ENCODE peak calls at places on chromosomes 13 and 19, in five cellular contexts. E is endodermal cell, B is mammary epithelial cell, U is astrocyte, K is fibroblast of lung. W is an unnamed sample.
A peak's percentile ranks its signal among the peaks of the same experiment; 100 is the strongest.

GRCh38 chr13:97109841-97110492 is 112.2 kb upstream of the MBNL2 start:
- DNase-seq in E (peak; percentile 94), B (peak; percentile 85), U (peak; percentile 84), K (peak; percentile 90), W (peak; percentile 94)

GRCh38 chr19:3982701-3983541 is 2.3 kb downstream of the EEF2 start:
- DNase-seq in E (peak; percentile 61), B (peak; percentile 77), U (peak; percentile 57), K (peak; percentile 71), W (peak; percentile 58)

GRCh38 chr13:103236213-103236612 is 170.0 kb upstream of the SLC10A2 start:
- DNase-seq in E (no peak), B (peak; percentile 52), U (no peak), K (no peak), W (peak; percentile 18)

GRCh38 chr19:36207605-36208252 is 6.7 kb downstream of the ZNF565 start:
- DNase-seq in E (no peak), B (no peak), U (no peak), K (no peak), W (no peak)

GRCh38 chr13:93361703-93362102 is 135.1 kb downstream of the GPC6 start:
- DNase-seq in E (no peak), B (no peak), U (no peak), K (no peak), W (no peak)

GRCh38 chr19:3024870-3025515 is 4.1 kb downstream of the TLE2 start:
- DNase-seq in E (peak; percentile 83), B (no peak), U (no peak), K (no peak), W (no peak)

GRCh38 chr13:33169273-33169980 is 116.1 kb downstream of the STARD13 start:
- DNase-seq in E (no peak), B (peak; percentile 86), U (peak; percentile 95), K (peak; percentile 96), W (peak; percentile 46)

GRCh38 chr19:3606690-3607289 is at the start of gene TBXA2R:
- DNase-seq in E (peak; percentile 91), B (no peak), U (peak; percentile 36), K (peak; percentile 66), W (peak; percentile 80)

GRCh38 chr19:5460748-5461147 is 5.5 kb downstream of the ZNRF4 start:
- DNase-seq in E (no peak), B (no peak), U (no peak), K (no peak), W (no peak)

GRCh38 chr13:46121597-46122163 is 16.8 kb upstream of the CPB2 start:
- DNase-seq in E (no peak), B (no peak), U (no peak), K (no peak), W (no peak)

GRCh38 chr13:20401586-20401957 is 124.1 kb downstream of the CRYL1 start:
- DNase-seq in E (no peak), B (no peak), U (peak; percentile 12), K (peak; percentile 23), W (no peak)

GRCh38 chr13:23467048-23467931 is 33.8 kb upstream of the SACS start:
- DNase-seq in E (peak; percentile 57), B (no peak), U (no peak), K (no peak), W (peak; percentile 41)

GRCh38 chr13:33787051-33787591 is 30.8 kb upstream of the RFC3 start:
- DNase-seq in E (no peak), B (peak; percentile 7), U (no peak), K (no peak), W (peak; percentile 70)

GRCh38 chr13:49781791-49782190 is 10.7 kb downstream of the KPNA3 start:
- DNase-seq in E (no peak), B (no peak), U (no peak), K (no peak), W (no peak)

GRCh38 chr13:31431722-31432137 is 232.0 kb downstream of the B3GLCT start:
- DNase-seq in E (peak; percentile 85), B (peak; percentile 21), U (peak; percentile 6), K (peak; percentile 10), W (peak; percentile 77)

GRCh38 chr19:1671716-1672037 is 19.3 kb upstream of the TCF3 start:
- DNase-seq in E (no peak), B (no peak), U (no peak), K (no peak), W (no peak)

GRCh38 chr13:44436589-44437337 is 63.1 kb downstream of the SERP2 start:
- DNase-seq in E (peak; percentile 98), B (peak; percentile 89), U (peak; percentile 86), K (peak; percentile 93), W (peak; percentile 95)

GRCh38 chr19:42561512-42561911 is 33.2 kb downstream of the CEACAM8 start:
- DNase-seq in E (no peak), B (no peak), U (no peak), K (no peak), W (no peak)
- H3K9me3 ChIP-seq in E (peaks cover 9% of the 10 kb centered on the region), B (peaks cover 5% of the 10 kb centered on the region), U (no peaks in the 10 kb centered on the region), K (no peaks in the 10 kb centered on the region), W (peaks cover 9% of the 10 kb centered on the region)

DNA sequence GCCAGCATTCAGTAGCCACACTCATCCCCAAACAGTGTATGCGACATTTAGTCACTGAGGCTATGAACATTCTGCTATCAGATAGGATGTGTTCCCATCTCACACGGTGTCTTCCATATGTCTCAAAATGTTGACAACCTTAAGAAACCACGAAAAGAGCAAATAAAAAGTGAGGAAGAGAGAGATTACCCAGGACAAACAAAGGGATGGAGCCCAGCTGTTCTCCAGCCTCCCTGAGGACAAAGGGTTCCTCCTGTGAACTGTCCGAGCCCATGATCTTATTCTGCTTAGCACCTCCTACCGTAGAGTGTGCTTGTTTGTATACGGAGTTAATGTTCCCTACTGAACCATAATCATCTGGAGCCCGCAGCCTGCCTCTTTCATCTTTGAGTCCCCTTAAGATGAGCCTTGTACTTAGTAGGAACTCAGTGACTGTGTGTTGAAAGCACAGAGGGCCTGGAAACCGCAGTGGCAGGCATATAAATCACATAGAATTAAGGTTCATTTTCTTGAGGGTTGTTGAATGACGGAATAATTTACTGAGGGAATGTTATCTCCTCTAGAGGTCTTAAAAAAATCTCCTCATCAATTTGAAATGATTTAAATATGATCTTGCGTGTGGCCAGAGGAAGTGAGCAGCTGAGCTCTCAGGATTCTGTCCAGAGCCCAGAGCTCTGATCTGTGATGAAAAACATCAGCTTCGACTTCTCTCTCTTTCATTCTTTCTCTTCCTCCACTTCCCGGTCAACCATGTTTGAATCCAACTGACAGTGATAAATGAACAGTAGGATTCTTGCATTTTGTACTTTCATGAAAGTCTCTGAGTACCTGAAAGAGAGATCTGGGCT is 200.5 kb downstream of the KLF5 start:
- DNase-seq in E (peak; percentile 64), B (no peak), U (peak; percentile 65), K (peak; percentile 59), W (no peak)
- H3K9ac ChIP-seq in E (no peak overlapping the region), B (no peak overlapping the region), U (no peak overlapping the region), K (no peak overlapping the region), W (no peak overlapping the region)

GRCh38 chr19:15463865-15464371 is 426 bp downstream of the RASAL3 start:
- DNase-seq in E (peak; percentile 70), B (no peak), U (no peak), K (no peak), W (no peak)

GRCh38 chr19:15466851-15467733 is 2.7 kb upstream of the RASAL3 start:
- DNase-seq in E (no peak), B (no peak), U (peak; percentile 67), K (peak; percentile 79), W (no peak)

GRCh38 chr19:15467734-15468214 is 3.4 kb upstream of the RASAL3 start:
- DNase-seq in E (no peak), B (no peak), U (no peak), K (no peak), W (no peak)

GRCh38 chr19:15461694-15462093 is 2.6 kb downstream of the RASAL3 start:
- DNase-seq in E (no peak), B (no peak), U (no peak), K (no peak), W (no peak)

DNA sequence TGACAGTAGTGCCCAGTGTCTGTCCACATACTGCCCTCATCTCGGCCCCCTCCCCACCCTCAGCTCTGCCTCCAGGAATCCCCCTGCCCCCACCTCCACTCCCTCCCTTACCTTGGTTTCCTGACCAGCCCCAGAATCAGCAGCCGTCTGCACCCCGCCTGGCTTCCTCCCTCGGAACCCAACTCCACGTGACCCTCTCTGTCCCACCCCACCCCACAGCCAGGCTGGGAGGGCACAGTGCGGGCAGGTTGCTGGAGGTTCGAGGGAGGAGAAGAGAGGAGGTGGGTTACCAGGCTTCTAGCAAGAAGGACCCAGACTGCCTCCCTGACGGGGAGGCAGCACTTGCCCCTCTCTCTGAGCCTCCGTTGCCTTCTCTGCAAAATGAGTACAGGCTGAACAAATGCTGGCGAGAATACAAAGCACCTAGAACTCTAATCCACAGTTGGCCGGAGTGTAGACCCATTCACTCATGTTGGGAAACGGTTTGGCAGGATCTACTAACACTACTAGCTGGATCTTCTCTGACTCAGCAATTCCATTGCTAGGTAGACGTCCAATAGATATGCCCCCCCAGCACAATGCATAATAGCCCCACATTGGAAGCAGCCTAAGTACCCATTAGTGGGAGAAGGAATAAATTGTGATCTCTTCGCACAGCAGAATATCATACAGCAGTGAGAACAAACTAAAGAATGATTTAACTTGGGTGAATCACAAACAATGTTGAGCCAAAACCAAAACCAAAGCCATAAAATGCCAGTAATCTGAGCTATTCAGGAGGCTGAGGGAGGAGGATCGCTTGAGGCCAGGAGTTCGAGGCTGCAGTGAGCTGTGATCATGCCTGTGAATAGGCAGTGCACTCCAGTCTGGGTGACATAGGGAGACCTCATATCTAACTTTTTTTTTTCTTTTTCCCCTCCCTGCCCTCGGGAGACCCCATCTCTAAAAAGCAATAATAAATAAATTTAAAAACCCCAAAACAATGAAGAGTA is at the start of gene RASAL3:
- DNase-seq in E (peak; percentile 59), B (no peak), U (no peak), K (no peak), W (no peak)
- H3K4me3 ChIP-seq in E (no peak within 1 kb of the TSS), B (no peak within 1 kb of the TSS), U (no peak within 1 kb of the TSS), K (no peak within 1 kb of the TSS), W (no peak within 1 kb of the TSS)

DNA sequence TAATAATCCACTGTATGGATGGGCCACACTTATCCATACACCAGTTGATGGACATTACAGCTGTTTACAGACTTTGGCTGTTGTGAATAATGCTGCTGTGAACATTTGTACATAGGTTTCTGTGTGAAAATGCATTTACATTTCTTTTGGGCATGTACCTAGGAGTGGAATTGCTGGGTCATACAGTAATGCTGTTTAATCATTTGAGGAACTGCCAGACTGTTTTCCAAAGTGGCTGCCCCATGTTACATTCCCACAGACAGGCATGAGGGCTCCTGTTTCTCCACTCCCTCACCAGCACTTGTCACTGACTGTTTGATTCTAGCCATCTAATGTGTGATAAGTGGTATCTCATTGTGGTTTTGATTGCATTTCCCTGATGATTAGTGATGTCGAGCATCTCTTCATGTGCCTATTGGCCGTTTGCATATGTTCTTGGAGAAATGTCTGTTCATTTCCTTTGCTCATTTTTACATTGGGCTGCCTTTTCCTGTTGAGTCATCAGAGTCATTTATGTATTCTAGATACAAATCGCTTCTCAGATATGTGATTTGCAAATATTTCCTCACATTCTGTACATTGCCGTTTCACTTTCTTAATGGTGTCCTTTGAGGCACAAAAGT is 12.8 kb downstream of the TMEM255B start:
- DNase-seq in E (no peak), B (peak; percentile 54), U (no peak), K (no peak), W (no peak)
- H3K9me3 ChIP-seq in E (no peaks in the 10 kb centered on the region), B (no peaks in the 10 kb centered on the region), U (peaks cover 9% of the 10 kb centered on the region), K (no peaks in the 10 kb centered on the region), W (peaks cover 3% of the 10 kb centered on the region)

GRCh38 chr13:79491715-79492114 is 10.8 kb downstream of the NDFIP2 start:
- DNase-seq in E (no peak), B (peak; percentile 95), U (peak; percentile 85), K (peak; percentile 87), W (peak; percentile 85)
- H3K9ac ChIP-seq in E (no peak overlapping the region), B (peak overlapping the region; percentile 89), U (peak overlapping the region; percentile 60), K (no peak overlapping the region), W (peak overlapping the region; percentile 65)

GRCh38 chr19:49498475-49498874 is 2.2 kb downstream of the RPS11 start:
- DNase-seq in E (no peak), B (no peak), U (no peak), K (no peak), W (no peak)
- H3K4me3 ChIP-seq in E (peak overlapping the region; percentile 99), B (no peak overlapping the region), U (peak overlapping the region; percentile 98), K (no peak overlapping the region), W (peak overlapping the region; percentile 39)

W was measured in adipocyte.